ENCODE peak calls at places on chromosomes 4 and X, in six cellular contexts. Y is IMR-90, N is A549, D is NB4, I is HCT116, J is GM12891. K is an unnamed sample.
A peak's percentile ranks its signal among the peaks of the same experiment; 100 is the strongest.

GRCh38 chr4:136424052-136424451 is 1108.2 kb downstream of the PCDH18 start:
- DNase-seq in Y (no peak), N (no peak), D (no peak), I (no peak), J (no peak), K (no peak)

GRCh38 chrX:22486326-22486725 is 213.6 kb downstream of the CBLL2 start:
- DNase-seq in Y (no peak), N (no peak), D (no peak), I (no peak), J (no peak), K (no peak)

GRCh38 chr4:120826449-120826848 is 96.1 kb downstream of the PRDM5 start:
- DNase-seq in Y (no peak), N (no peak), D (no peak), I (no peak), J (no peak), K (no peak)

GRCh38 chrX:39484669-39485068 is 613.1 kb downstream of the BCOR start:
- DNase-seq in Y (no peak), N (no peak), D (no peak), I (no peak), J (no peak), K (no peak)

GRCh38 chr4:7118013-7118832 is 50.4 kb upstream of the GRPEL1 start:
- DNase-seq in Y (no peak), N (no peak), D (no peak), I (no peak), J (no peak), K (no peak)

GRCh38 chr4:158809611-158810486 is 41.0 kb downstream of the FNIP2 start:
- DNase-seq in Y (peak; percentile 90), N (peak; percentile 52), D (peak; percentile 69), I (peak; percentile 6), J (no peak), K (no peak)

GRCh38 chr4:142687547-142688275 is 158.4 kb downstream of the INPP4B start:
- DNase-seq in Y (no peak), N (no peak), D (no peak), I (no peak), J (no peak), K (no peak)

GRCh38 chrX:123773258-123773978 is 40.6 kb upstream of the THOC2 start:
- DNase-seq in Y (no peak), N (no peak), D (no peak), I (no peak), J (no peak), K (no peak)

GRCh38 chrX:118976599-118977340 is 2.4 kb downstream of the LONRF3 start:
- DNase-seq in Y (no peak), N (peak; percentile 61), D (peak; percentile 48), I (no peak), J (no peak), K (peak; percentile 76)

GRCh38 chr4:110623710-110624015 is 786 bp upstream of the PITX2 start:
- DNase-seq in Y (no peak), N (no peak), D (no peak), I (no peak), J (no peak), K (no peak)

GRCh38 chr4:113888006-113888405 is 91.4 kb downstream of the ARSJ start:
- DNase-seq in Y (no peak), N (no peak), D (no peak), I (no peak), J (no peak), K (no peak)

GRCh38 chr4:126899382-126899801 is 733.4 kb upstream of the INTU start:
- DNase-seq in Y (peak; percentile 94), N (peak; percentile 1), D (no peak), I (peak; percentile 32), J (no peak), K (no peak)

GRCh38 chr4:174036111-174036510 is 247.4 kb downstream of the FBXO8 start:
- DNase-seq in Y (no peak), N (no peak), D (no peak), I (no peak), J (no peak), K (no peak)

GRCh38 chrX:20507901-20508620 is 241.4 kb upstream of the RPS6KA3 start:
- DNase-seq in Y (no peak), N (no peak), D (no peak), I (no peak), J (no peak), K (no peak)

GRCh38 chrX:124383367-124383766 is 37.0 kb downstream of the SH2D1A start:
- DNase-seq in Y (no peak), N (no peak), D (peak; percentile 10), I (no peak), J (no peak), K (no peak)

GRCh38 chr4:36332023-36332781 is 50.8 kb downstream of the DTHD1 start:
- DNase-seq in Y (no peak), N (no peak), D (no peak), I (no peak), J (no peak), K (no peak)

GRCh38 chr4:135418353-135418752 is 1216.8 kb upstream of the PABPC4L start:
- DNase-seq in Y (peak; percentile 29), N (peak; percentile 13), D (peak; percentile 10), I (peak; percentile 37), J (peak; percentile 2), K (peak; percentile 3)

GRCh38 chr4:182143086-182143821 is 99.9 kb upstream of the TENM3 start:
- DNase-seq in Y (peak; percentile 29), N (no peak), D (no peak), I (no peak), J (no peak), K (peak; percentile 14)

GRCh38 chrX:20637351-20637750 is 370.6 kb upstream of the RPS6KA3 start:
- DNase-seq in Y (no peak), N (no peak), D (no peak), I (no peak), J (no peak), K (no peak)

GRCh38 chrX:4762196-4762595 is 1048.7 kb upstream of the PRKX start:
- DNase-seq in Y (no peak), N (no peak), D (no peak), I (no peak), J (no peak), K (no peak)

DNA sequence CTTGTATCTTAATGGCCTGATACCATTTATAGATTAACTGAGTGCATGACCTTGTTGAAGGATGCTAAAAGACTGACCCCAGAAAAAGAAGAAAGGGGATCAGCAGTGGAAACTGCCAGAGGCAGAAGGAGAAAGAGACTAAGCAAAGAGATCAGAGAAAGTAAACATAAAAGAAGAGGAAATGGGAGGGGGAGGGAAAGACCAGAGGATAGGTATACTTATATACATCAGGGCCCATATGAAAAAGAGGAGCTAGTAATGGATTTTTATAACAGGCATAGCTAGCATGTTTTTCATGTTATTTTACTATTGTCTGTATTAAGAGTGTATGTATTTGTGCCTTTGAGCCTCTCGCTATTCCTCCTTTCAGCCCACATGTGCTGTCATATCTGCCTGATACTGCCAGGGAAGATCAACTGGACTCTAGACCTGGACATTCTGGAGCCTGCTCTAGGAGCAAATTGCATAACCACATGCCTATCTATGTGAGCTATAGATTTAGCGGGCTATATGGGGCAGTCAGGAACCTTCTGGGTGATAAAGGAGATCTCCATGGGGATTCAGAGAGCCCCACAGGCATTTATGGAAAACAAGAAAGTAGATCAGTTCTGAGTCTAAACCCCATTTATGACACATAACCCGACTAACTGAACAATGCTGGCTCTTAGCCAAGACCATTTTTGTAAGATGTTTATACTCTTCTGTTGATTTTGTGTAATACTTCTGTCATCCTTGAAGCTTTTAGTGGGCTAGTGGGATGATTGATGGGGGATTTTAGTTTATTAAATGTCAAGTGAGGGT is 13.4 kb upstream of the SNX12 start:
- DNase-seq in Y (peak; percentile 45), N (peak; percentile 66), D (no peak), I (no peak), J (no peak), K (no peak)
- TF ChIP-seq POLR2A in Y (no peak), N (no peak), D (no peak), I (no peak), J (no peak), K (no peak)

DNA sequence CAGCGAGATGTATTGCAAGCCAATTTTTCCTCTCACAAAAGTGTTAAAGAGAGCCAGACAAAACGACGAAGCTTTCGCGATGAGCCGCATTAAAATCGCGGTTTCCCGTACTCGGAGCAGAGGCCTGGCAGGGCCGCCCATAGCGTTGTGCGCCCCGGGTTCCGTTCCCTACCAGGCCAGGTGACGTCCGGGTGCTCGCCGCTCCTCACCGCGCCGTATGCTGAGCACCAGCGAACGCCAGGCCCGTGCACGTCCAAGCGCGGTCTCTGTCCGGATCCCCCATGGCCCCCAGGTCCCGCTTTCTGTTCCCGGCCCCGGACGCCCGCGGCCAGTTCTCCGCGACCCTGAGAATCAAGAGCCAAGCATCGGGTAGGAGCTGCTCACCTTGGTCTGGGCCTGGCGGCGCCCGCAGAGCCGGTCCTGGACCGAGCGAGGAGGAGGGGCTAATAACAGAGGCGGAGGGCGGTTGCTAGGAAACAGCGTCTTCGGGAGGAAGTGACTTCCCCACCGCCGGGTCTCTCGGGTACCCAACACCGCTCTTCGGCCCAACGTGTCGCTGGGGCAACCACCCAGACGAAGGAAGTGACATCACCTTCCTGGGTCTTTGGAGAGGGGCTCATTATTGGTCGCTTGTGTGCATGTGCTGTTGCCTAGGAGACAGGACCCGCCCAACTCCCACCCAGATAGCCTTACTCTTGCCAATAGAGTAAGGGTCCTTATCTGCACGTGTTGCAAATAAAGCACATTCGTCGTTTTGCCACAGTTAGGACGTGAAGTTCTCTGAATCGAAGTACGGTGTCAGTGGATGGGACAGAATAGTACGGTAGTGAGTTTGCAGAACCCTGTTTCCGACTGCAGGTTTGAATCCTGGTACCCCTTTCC is at the start of gene MAP9:
- DNase-seq in Y (peak; percentile 93), N (peak; percentile 94), D (no peak), I (no peak), J (peak; percentile 79), K (peak; percentile 68)
- TF ChIP-seq POLR2A in Y (no peak), N (peak; percentile 33), D (no peak), I (no peak), J (no peak), K (peak; percentile 51)

GRCh38 chrX:148333989-148334388 is 166.4 kb upstream of the AFF2 start:
- DNase-seq in Y (no peak), N (no peak), D (no peak), I (no peak), J (no peak), K (no peak)

DNA sequence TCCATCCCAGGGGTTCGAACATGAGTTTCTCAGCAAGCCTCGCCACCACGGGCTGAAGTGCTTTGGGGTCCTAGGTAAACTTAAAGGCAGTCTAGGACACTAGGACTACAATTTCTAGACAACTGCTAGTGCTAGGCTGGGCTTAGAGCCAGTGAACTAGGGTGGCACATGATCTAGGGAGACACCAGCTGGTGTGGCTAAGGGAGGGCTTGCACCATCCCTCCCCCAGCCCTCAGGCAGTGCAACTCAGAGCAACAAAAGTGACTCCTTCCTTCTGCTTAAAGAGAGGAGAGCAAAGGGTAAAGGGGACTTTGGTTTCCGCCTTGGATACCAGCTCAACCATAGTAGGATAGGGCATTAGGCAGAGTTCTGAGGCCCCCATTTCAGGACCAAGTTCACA is 162.5 kb upstream of the AFF2 start:
- DNase-seq in Y (no peak), N (no peak), D (no peak), I (no peak), J (no peak), K (no peak)
- TF ChIP-seq POLR2A in Y (no peak), N (no peak), D (no peak), I (no peak), J (no peak), K (no peak)

DNA sequence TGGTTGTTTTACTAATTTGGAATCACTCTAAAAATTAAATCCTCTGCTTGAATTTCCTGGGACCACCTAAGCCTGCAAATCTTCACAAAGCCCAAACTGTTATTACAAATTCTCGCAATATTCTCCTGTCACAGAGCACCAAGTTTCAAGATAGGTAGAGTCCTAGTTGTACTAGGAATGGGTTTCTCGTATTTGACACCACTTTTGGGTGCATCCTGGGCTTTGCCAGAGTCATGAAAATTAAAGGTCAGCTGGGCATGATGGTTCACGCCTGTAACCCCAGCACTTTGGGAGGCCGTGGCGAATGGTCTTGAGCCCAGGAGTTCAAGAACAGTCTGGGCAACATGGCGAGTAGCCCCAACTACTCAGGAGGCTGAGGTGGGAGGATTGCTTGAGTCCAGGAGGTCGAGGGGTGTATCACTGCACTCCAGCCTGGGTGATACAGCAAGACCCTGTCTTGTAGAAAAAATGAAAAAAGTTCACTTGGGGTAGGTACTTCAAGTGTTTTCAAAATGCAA is 30.6 kb upstream of the MANBA start:
- DNase-seq in Y (no peak), N (no peak), D (no peak), I (no peak), J (no peak), K (no peak)
- TF ChIP-seq POLR2A in Y (no peak), N (no peak), D (no peak), I (no peak), J (no peak), K (no peak)

K was measured in H54.